ENCODE peak calls at places on chromosomes 4 and X, in seven cellular contexts. One of them, this sample, is unnamed.

GRCh38 chr4:114497116-114497515 is 101.5 kb upstream of the UGT8 start:
- DNase-seq in fibroblast of lung: no peak
- DNase-seq in astrocyte of the spinal cord: no peak
- DNase-seq in IMR-90: no peak
- DNase-seq in dorsolateral prefrontal cortex: no peak
- DNase-seq in CD8-positive, alpha-beta T cell: no peak
- DNase-seq in fibroblast of the aortic adventitia: no peak
- DNase-seq in this sample: no peak

GRCh38 chr4:130511776-130512175 is 1415.8 kb downstream of the C4orf33 start:
- DNase-seq in dorsolateral prefrontal cortex: no peak
- DNase-seq in IMR-90: peak
- DNase-seq in fibroblast of lung: no peak
- DNase-seq in fibroblast of the aortic adventitia: peak
- DNase-seq in CD8-positive, alpha-beta T cell: no peak
- DNase-seq in astrocyte of the spinal cord: no peak
- DNase-seq in this sample: no peak

GRCh38 chrX:149129767-149130166 is 375.3 kb downstream of the IDS start:
- DNase-seq in fibroblast of the aortic adventitia: no peak
- DNase-seq in dorsolateral prefrontal cortex: no peak
- DNase-seq in IMR-90: no peak
- DNase-seq in astrocyte of the spinal cord: no peak
- DNase-seq in CD8-positive, alpha-beta T cell: no peak
- DNase-seq in fibroblast of lung: peak
- DNase-seq in this sample: no peak

GRCh38 chrX:17674611-17675010 is 62.7 kb upstream of the SCML1 start:
- DNase-seq in fibroblast of lung: peak
- DNase-seq in CD8-positive, alpha-beta T cell: no peak
- DNase-seq in astrocyte of the spinal cord: peak
- DNase-seq in fibroblast of the aortic adventitia: peak
- DNase-seq in IMR-90: no peak
- DNase-seq in dorsolateral prefrontal cortex: no peak
- DNase-seq in this sample: no peak

GRCh38 chr4:94676910-94677309 is 80.8 kb upstream of the BMPR1B start:
- DNase-seq in CD8-positive, alpha-beta T cell: no peak
- DNase-seq in fibroblast of the aortic adventitia: no peak
- DNase-seq in fibroblast of lung: peak
- DNase-seq in astrocyte of the spinal cord: peak
- DNase-seq in IMR-90: peak
- DNase-seq in dorsolateral prefrontal cortex: no peak
- DNase-seq in this sample: no peak

GRCh38 chrX:43446752-43447151 is 209.3 kb upstream of the MAOA start:
- DNase-seq in dorsolateral prefrontal cortex: no peak
- DNase-seq in astrocyte of the spinal cord: no peak
- DNase-seq in CD8-positive, alpha-beta T cell: no peak
- DNase-seq in IMR-90: no peak
- DNase-seq in fibroblast of lung: no peak
- DNase-seq in fibroblast of the aortic adventitia: no peak
- DNase-seq in this sample: no peak

GRCh38 chr4:188246488-188246887 is 107.2 kb downstream of the TRIML1 start:
- DNase-seq in IMR-90: peak
- DNase-seq in astrocyte of the spinal cord: no peak
- DNase-seq in fibroblast of lung: no peak
- DNase-seq in CD8-positive, alpha-beta T cell: no peak
- DNase-seq in dorsolateral prefrontal cortex: no peak
- DNase-seq in fibroblast of the aortic adventitia: no peak
- DNase-seq in this sample: no peak

GRCh38 chr4:80049402-80049801 is 23.6 kb downstream of the ANTXR2 start:
- DNase-seq in CD8-positive, alpha-beta T cell: no peak
- DNase-seq in dorsolateral prefrontal cortex: no peak
- DNase-seq in fibroblast of lung: no peak
- DNase-seq in IMR-90: no peak
- DNase-seq in astrocyte of the spinal cord: no peak
- DNase-seq in fibroblast of the aortic adventitia: no peak
- DNase-seq in this sample: no peak

GRCh38 chrX:65697915-65698796 is 30.7 kb downstream of the MSN start:
- DNase-seq in fibroblast of lung: peak
- DNase-seq in fibroblast of the aortic adventitia: no peak
- DNase-seq in CD8-positive, alpha-beta T cell: peak
- DNase-seq in dorsolateral prefrontal cortex: no peak
- DNase-seq in astrocyte of the spinal cord: no peak
- DNase-seq in IMR-90: no peak
- DNase-seq in this sample: no peak

GRCh38 chrX:71615056-71615455 is 3.3 kb downstream of the CXCR3 start:
- DNase-seq in fibroblast of the aortic adventitia: no peak
- DNase-seq in fibroblast of lung: no peak
- DNase-seq in astrocyte of the spinal cord: no peak
- DNase-seq in IMR-90: no peak
- DNase-seq in CD8-positive, alpha-beta T cell: no peak
- DNase-seq in dorsolateral prefrontal cortex: no peak
- DNase-seq in this sample: no peak

GRCh38 chrX:153638436-153639176 is 8.4 kb upstream of the DUSP9 start:
- DNase-seq in IMR-90: no peak
- DNase-seq in fibroblast of the aortic adventitia: no peak
- DNase-seq in fibroblast of lung: no peak
- DNase-seq in dorsolateral prefrontal cortex: no peak
- DNase-seq in CD8-positive, alpha-beta T cell: no peak
- DNase-seq in astrocyte of the spinal cord: no peak
- DNase-seq in this sample: no peak

GRCh38 chr4:168388890-168389289 is 70.3 kb upstream of the DDX60 start:
- DNase-seq in astrocyte of the spinal cord: peak
- DNase-seq in CD8-positive, alpha-beta T cell: no peak
- DNase-seq in fibroblast of the aortic adventitia: peak
- DNase-seq in dorsolateral prefrontal cortex: no peak
- DNase-seq in IMR-90: peak
- DNase-seq in fibroblast of lung: peak
- DNase-seq in this sample: peak

GRCh38 chr4:13705521-13706035 is 78.1 kb upstream of the BOD1L1 start:
- DNase-seq in dorsolateral prefrontal cortex: no peak
- DNase-seq in CD8-positive, alpha-beta T cell: no peak
- DNase-seq in fibroblast of the aortic adventitia: no peak
- DNase-seq in IMR-90: no peak
- DNase-seq in fibroblast of lung: no peak
- DNase-seq in astrocyte of the spinal cord: no peak
- DNase-seq in this sample: no peak

GRCh38 chr4:184385705-184386141 is 88.6 kb downstream of the IRF2 start:
- DNase-seq in fibroblast of lung: no peak
- DNase-seq in CD8-positive, alpha-beta T cell: no peak
- DNase-seq in astrocyte of the spinal cord: no peak
- DNase-seq in IMR-90: no peak
- DNase-seq in fibroblast of the aortic adventitia: no peak
- DNase-seq in dorsolateral prefrontal cortex: no peak
- DNase-seq in this sample: no peak

GRCh38 chrX:150408561-150408960 is 45.4 kb downstream of the MAMLD1 start:
- DNase-seq in fibroblast of lung: no peak
- DNase-seq in IMR-90: peak
- DNase-seq in astrocyte of the spinal cord: no peak
- DNase-seq in fibroblast of the aortic adventitia: no peak
- DNase-seq in CD8-positive, alpha-beta T cell: no peak
- DNase-seq in dorsolateral prefrontal cortex: no peak
- DNase-seq in this sample: no peak

GRCh38 chr4:102533348-102533747 is 32.2 kb downstream of the NFKB1 start:
- DNase-seq in CD8-positive, alpha-beta T cell: no peak
- DNase-seq in dorsolateral prefrontal cortex: no peak
- DNase-seq in fibroblast of the aortic adventitia: no peak
- DNase-seq in fibroblast of lung: no peak
- DNase-seq in IMR-90: no peak
- DNase-seq in astrocyte of the spinal cord: no peak
- DNase-seq in this sample: no peak

GRCh38 chr4:54230479-54231418 is 1.7 kb downstream of the PDGFRA start:
- DNase-seq in astrocyte of the spinal cord: peak
- DNase-seq in dorsolateral prefrontal cortex: no peak
- DNase-seq in IMR-90: no peak
- DNase-seq in fibroblast of the aortic adventitia: peak
- DNase-seq in CD8-positive, alpha-beta T cell: no peak
- DNase-seq in fibroblast of lung: peak
- DNase-seq in this sample: no peak

GRCh38 chr4:28490669-28491068 is 1630.0 kb downstream of the STIM2 start:
- DNase-seq in dorsolateral prefrontal cortex: no peak
- DNase-seq in fibroblast of the aortic adventitia: peak
- DNase-seq in fibroblast of lung: no peak
- DNase-seq in IMR-90: peak
- DNase-seq in astrocyte of the spinal cord: no peak
- DNase-seq in CD8-positive, alpha-beta T cell: no peak
- DNase-seq in this sample: peak

DNA sequence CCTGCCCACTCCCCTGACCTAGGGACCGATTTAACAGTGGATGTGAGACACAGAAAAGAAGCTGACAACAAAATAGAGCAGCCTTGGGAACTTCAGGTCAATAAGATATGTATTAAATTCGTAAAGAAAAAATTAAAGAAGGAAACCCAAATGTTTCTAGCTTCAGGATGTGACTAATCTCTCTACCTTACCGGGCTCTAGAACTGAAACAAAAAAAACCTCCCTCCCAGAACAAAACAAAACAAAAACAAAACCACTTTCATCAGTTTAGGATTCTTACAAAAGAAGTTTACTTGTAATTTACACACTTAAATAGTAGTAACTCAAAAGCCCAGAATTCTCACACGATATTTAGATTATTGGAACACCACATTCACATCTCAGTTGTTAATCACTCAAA is 185.8 kb upstream of the RPS6KA3 start:
- DNase-seq in CD8-positive, alpha-beta T cell: no peak
- DNase-seq in IMR-90: no peak
- DNase-seq in fibroblast of lung: no peak
- DNase-seq in dorsolateral prefrontal cortex: no peak
- DNase-seq in fibroblast of the aortic adventitia: no peak
- DNase-seq in astrocyte of the spinal cord: no peak
- DNase-seq in this sample: no peak
- H3K4me3 ChIP-seq in CD8-positive, alpha-beta T cell: no peak
- H3K4me3 ChIP-seq in IMR-90: no peak
- H3K4me3 ChIP-seq in fibroblast of lung: no peak
- H3K4me3 ChIP-seq in dorsolateral prefrontal cortex: no peak
- H3K4me3 ChIP-seq in fibroblast of the aortic adventitia: no peak
- H3K4me3 ChIP-seq in astrocyte of the spinal cord: no peak
- H3K4me3 ChIP-seq in this sample: no peak

GRCh38 chrX:68692651-68693050 is 45.2 kb downstream of the STARD8 start:
- DNase-seq in CD8-positive, alpha-beta T cell: no peak
- DNase-seq in IMR-90: peak
- DNase-seq in dorsolateral prefrontal cortex: no peak
- DNase-seq in fibroblast of the aortic adventitia: peak
- DNase-seq in fibroblast of lung: peak
- DNase-seq in astrocyte of the spinal cord: peak
- DNase-seq in this sample: no peak

GRCh38 chrX:68691921-68692320 is 44.5 kb downstream of the STARD8 start:
- DNase-seq in dorsolateral prefrontal cortex: no peak
- DNase-seq in IMR-90: no peak
- DNase-seq in CD8-positive, alpha-beta T cell: no peak
- DNase-seq in fibroblast of the aortic adventitia: no peak
- DNase-seq in fibroblast of lung: no peak
- DNase-seq in astrocyte of the spinal cord: no peak
- DNase-seq in this sample: no peak

GRCh38 chrX:68695206-68695845 is 47.9 kb downstream of the STARD8 start:
- DNase-seq in astrocyte of the spinal cord: no peak
- DNase-seq in IMR-90: no peak
- DNase-seq in fibroblast of lung: no peak
- DNase-seq in dorsolateral prefrontal cortex: no peak
- DNase-seq in fibroblast of the aortic adventitia: no peak
- DNase-seq in CD8-positive, alpha-beta T cell: no peak
- DNase-seq in this sample: no peak

GRCh38 chrX:68694429-68695205 is 47.2 kb downstream of the STARD8 start:
- DNase-seq in fibroblast of the aortic adventitia: no peak
- DNase-seq in dorsolateral prefrontal cortex: no peak
- DNase-seq in fibroblast of lung: no peak
- DNase-seq in CD8-positive, alpha-beta T cell: no peak
- DNase-seq in IMR-90: no peak
- DNase-seq in astrocyte of the spinal cord: no peak
- DNase-seq in this sample: no peak

DNA sequence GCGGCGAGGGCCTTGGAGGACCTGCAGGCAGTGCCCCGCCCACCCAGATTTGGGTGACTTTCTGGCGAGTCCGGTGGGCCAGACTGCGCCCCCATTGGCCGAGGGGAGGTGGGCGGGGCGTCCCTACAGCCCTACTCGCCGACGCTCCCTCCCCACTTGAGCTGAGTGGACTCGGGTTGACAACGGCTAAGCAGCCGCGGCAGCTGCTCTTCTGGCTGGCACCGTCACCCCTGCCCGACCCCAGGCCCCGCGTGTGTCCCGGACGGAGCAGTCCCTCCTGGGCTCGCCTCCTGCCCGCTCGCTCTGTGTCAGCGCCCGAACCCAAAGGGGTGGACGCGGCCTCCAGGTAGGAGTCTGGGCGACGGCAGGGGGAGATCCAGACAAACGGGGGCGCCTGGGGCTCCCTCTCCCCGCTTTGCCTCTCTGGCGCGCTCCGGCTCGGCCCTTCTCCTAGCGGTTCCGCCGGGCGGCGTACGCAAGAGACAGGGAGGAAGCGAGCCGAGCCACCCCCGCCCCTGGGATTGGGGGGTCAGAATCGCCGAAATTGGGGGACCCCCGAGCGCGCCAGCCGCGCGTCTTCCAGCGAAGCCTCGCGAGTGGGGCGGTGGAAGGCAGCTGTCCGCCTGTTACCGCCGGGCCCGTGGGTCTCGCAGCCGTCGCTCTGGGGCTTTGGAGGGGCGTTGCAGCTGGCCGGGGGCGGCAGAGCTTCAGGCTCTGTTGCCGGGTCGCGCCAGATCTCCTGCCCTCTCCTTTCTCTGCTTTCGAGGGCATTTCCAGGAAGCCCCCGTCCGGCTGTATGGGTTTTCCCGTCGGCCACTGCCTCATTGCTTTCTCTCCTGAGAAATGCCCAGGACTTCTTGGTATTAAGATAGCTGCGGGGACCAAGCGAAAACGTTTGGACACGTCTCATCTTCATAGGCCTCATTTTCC is 46.3 kb downstream of the STARD8 start:
- DNase-seq in fibroblast of the aortic adventitia: peak
- DNase-seq in IMR-90: peak
- DNase-seq in astrocyte of the spinal cord: peak
- DNase-seq in fibroblast of lung: peak
- DNase-seq in CD8-positive, alpha-beta T cell: no peak
- DNase-seq in dorsolateral prefrontal cortex: peak
- DNase-seq in this sample: no peak
- H3K4me3 ChIP-seq in fibroblast of the aortic adventitia: peak
- H3K4me3 ChIP-seq in IMR-90: peak
- H3K4me3 ChIP-seq in astrocyte of the spinal cord: peak
- H3K4me3 ChIP-seq in fibroblast of lung: peak
- H3K4me3 ChIP-seq in CD8-positive, alpha-beta T cell: no peak
- H3K4me3 ChIP-seq in dorsolateral prefrontal cortex: peak
- H3K4me3 ChIP-seq in this sample: peak

DNA sequence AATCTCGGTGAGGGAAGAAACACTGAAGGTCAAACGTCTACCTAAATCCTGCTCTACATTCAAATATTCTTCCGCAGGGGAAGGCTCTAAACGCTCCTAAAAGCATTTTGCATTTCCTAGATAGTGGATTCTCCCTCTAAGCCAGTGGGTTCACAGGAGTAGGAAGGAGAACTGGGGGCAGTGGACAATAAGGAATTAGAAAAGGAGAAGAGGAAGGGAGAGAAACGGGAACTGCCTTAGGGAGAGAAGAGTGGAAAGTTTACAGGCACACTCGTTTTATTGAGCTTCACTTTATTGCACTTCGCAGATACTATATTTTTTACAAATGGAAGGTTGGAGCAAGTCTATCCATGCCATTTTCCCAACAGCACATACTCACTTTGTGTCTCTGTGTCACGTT is 22.5 kb upstream of the SH3D19 start:
- DNase-seq in fibroblast of the aortic adventitia: no peak
- DNase-seq in astrocyte of the spinal cord: no peak
- DNase-seq in fibroblast of lung: no peak
- DNase-seq in IMR-90: no peak
- DNase-seq in dorsolateral prefrontal cortex: no peak
- DNase-seq in CD8-positive, alpha-beta T cell: no peak
- DNase-seq in this sample: no peak
- H3K4me3 ChIP-seq in fibroblast of the aortic adventitia: no peak
- H3K4me3 ChIP-seq in astrocyte of the spinal cord: no peak
- H3K4me3 ChIP-seq in fibroblast of lung: no peak
- H3K4me3 ChIP-seq in IMR-90: no peak
- H3K4me3 ChIP-seq in dorsolateral prefrontal cortex: no peak
- H3K4me3 ChIP-seq in CD8-positive, alpha-beta T cell: no peak
- H3K4me3 ChIP-seq in this sample: no peak

GRCh38 chr4:154614306-154614705 is 1.9 kb upstream of the FGG start:
- DNase-seq in astrocyte of the spinal cord: no peak
- DNase-seq in IMR-90: no peak
- DNase-seq in CD8-positive, alpha-beta T cell: no peak
- DNase-seq in fibroblast of the aortic adventitia: no peak
- DNase-seq in fibroblast of lung: no peak
- DNase-seq in dorsolateral prefrontal cortex: no peak
- DNase-seq in this sample: no peak
- H3K4me3 ChIP-seq in astrocyte of the spinal cord: no peak
- H3K4me3 ChIP-seq in IMR-90: no peak
- H3K4me3 ChIP-seq in CD8-positive, alpha-beta T cell: no peak
- H3K4me3 ChIP-seq in fibroblast of the aortic adventitia: no peak
- H3K4me3 ChIP-seq in fibroblast of lung: no peak
- H3K4me3 ChIP-seq in dorsolateral prefrontal cortex: no peak
- H3K4me3 ChIP-seq in this sample: no peak

This sample was measured in skeletal muscle cell.